ENCODE peak calls at places on chromosomes 3 and 15, in eight cellular contexts. V, W, C, M, K, Q, O and Y are unnamed samples.

GRCh38 chr3:4983739-4984510 is 4.7 kb downstream of the BHLHE40 start:
- DNase-seq in V (no peak), W (peak; percentile 61), C (peak; percentile 47), M (peak; percentile 95), K (peak; percentile 73), Q (no peak), O (no peak), Y (peak; percentile 72)

GRCh38 chr15:58002338-58003126 is 63.0 kb downstream of the ALDH1A2 start:
- DNase-seq in V (no peak), W (no peak), C (no peak), M (no peak), K (no peak), Q (no peak), O (no peak), Y (no peak)

GRCh38 chr3:195035345-195036202 is 235.4 kb downstream of the XXYLT1 start:
- DNase-seq in V (no peak), W (no peak), C (no peak), M (no peak), K (no peak), Q (peak; percentile 29), O (no peak), Y (no peak)

GRCh38 chr3:127456471-127457093 is 134.0 kb downstream of the TPRA1 start:
- DNase-seq in V (no peak), W (peak; percentile 67), C (no peak), M (no peak), K (no peak), Q (no peak), O (no peak), Y (no peak)

GRCh38 chr3:99716463-99716995 is 78.1 kb downstream of the COL8A1 start:
- DNase-seq in V (no peak), W (no peak), C (no peak), M (no peak), K (no peak), Q (no peak), O (no peak), Y (no peak)

GRCh38 chr3:70811880-70812279 is 499.4 kb upstream of the MDFIC2 start:
- DNase-seq in V (no peak), W (no peak), C (no peak), M (no peak), K (no peak), Q (no peak), O (no peak), Y (no peak)

GRCh38 chr3:114363554-114364202 is 69.8 kb downstream of the TIGIT start:
- DNase-seq in V (no peak), W (no peak), C (no peak), M (no peak), K (no peak), Q (no peak), O (no peak), Y (no peak)

GRCh38 chr3:114902691-114903101 is 244.4 kb downstream of the ZBTB20 start:
- DNase-seq in V (no peak), W (no peak), C (no peak), M (no peak), K (no peak), Q (peak; percentile 70), O (no peak), Y (no peak)

GRCh38 chr15:59313703-59314332 is 58.9 kb downstream of the MYO1E start:
- DNase-seq in V (no peak), W (peak; percentile 94), C (no peak), M (peak; percentile 93), K (no peak), Q (peak; percentile 92), O (peak; percentile 78), Y (peak; percentile 80)

GRCh38 chr3:62939707-62940106 is 64.5 kb upstream of the CADPS start:
- DNase-seq in V (no peak), W (no peak), C (no peak), M (no peak), K (no peak), Q (peak; percentile 51), O (no peak), Y (peak; percentile 41)

GRCh38 chr3:126459111-126459762 is 16.5 kb downstream of the ZXDC start:
- DNase-seq in V (no peak), W (no peak), C (no peak), M (no peak), K (no peak), Q (no peak), O (no peak), Y (no peak)

GRCh38 chr15:48541659-48542334 is 103.7 kb downstream of the FBN1 start:
- DNase-seq in V (no peak), W (no peak), C (peak; percentile 27), M (peak; percentile 69), K (no peak), Q (no peak), O (no peak), Y (no peak)

GRCh38 chr15:59222906-59223579 is 16.4 kb downstream of the LDHAL6B start:
- DNase-seq in V (no peak), W (no peak), C (no peak), M (no peak), K (no peak), Q (no peak), O (no peak), Y (no peak)

GRCh38 chr15:75639191-75639708 is 774 bp downstream of the IMP3 start:
- DNase-seq in V (no peak), W (no peak), C (no peak), M (no peak), K (no peak), Q (peak; percentile 58), O (no peak), Y (no peak)

GRCh38 chr15:47820047-47820779 is 102.9 kb downstream of the SEMA6D start:
- DNase-seq in V (no peak), W (no peak), C (no peak), M (no peak), K (no peak), Q (no peak), O (no peak), Y (no peak)

GRCh38 chr3:194872669-194872977 is 186.9 kb downstream of the FAM43A start:
- DNase-seq in V (no peak), W (no peak), C (no peak), M (no peak), K (peak; percentile 10), Q (no peak), O (no peak), Y (peak; percentile 47)

GRCh38 chr3:150251187-150251592 is 156.9 kb upstream of the TSC22D2 start:
- DNase-seq in V (no peak), W (no peak), C (no peak), M (no peak), K (no peak), Q (no peak), O (no peak), Y (no peak)

GRCh38 chr15:63729115-63729884 is 104.4 kb downstream of the HERC1 start:
- DNase-seq in V (no peak), W (no peak), C (no peak), M (no peak), K (no peak), Q (no peak), O (no peak), Y (peak; percentile 44)

GRCh38 chr3:59570816-59571215 is 521.0 kb upstream of the CFAP20DC start:
- DNase-seq in V (no peak), W (no peak), C (no peak), M (no peak), K (no peak), Q (no peak), O (no peak), Y (no peak)

GRCh38 chr3:66268864-66269263 is 48.1 kb downstream of the SLC25A26 start:
- DNase-seq in V (no peak), W (no peak), C (no peak), M (no peak), K (no peak), Q (no peak), O (no peak), Y (no peak)

GRCh38 chr15:28885630-28886430 is at the start of gene APBA2:
- DNase-seq in V (peak; percentile 22), W (no peak), C (no peak), M (no peak), K (no peak), Q (no peak), O (peak; percentile 26), Y (no peak)

GRCh38 chr15:27017168-27017809 is 46.3 kb downstream of the GABRG3 start:
- DNase-seq in V (no peak), W (peak; percentile 68), C (peak; percentile 49), M (peak; percentile 24), K (no peak), Q (peak; percentile 92), O (peak; percentile 54), Y (peak; percentile 62)

GRCh38 chr3:155443821-155444220 is 150.3 kb upstream of the STRIT1 start:
- DNase-seq in V (no peak), W (no peak), C (no peak), M (no peak), K (no peak), Q (no peak), O (no peak), Y (no peak)

GRCh38 chr3:112303811-112304325 is 9.9 kb upstream of the SLC9C1 start:
- DNase-seq in V (no peak), W (no peak), C (no peak), M (peak; percentile 50), K (no peak), Q (no peak), O (no peak), Y (no peak)

GRCh38 chr15:31345606-31346366 is 19.2 kb downstream of the KLF13 start:
- DNase-seq in V (no peak), W (no peak), C (no peak), M (peak; percentile 69), K (no peak), Q (no peak), O (no peak), Y (no peak)

GRCh38 chr3:113617726-113618125 is 78.7 kb downstream of the USF3 start:
- DNase-seq in V (no peak), W (no peak), C (no peak), M (no peak), K (no peak), Q (no peak), O (no peak), Y (no peak)

GRCh38 chr3:60274098-60274497 is 977.2 kb downstream of the FHIT start:
- DNase-seq in V (no peak), W (no peak), C (no peak), M (no peak), K (no peak), Q (no peak), O (no peak), Y (no peak)

GRCh38 chr15:38216763-38217162 is 35.9 kb upstream of the SPRED1 start:
- DNase-seq in V (no peak), W (no peak), C (no peak), M (no peak), K (no peak), Q (no peak), O (no peak), Y (peak; percentile 33)